ENCODE peak calls at places on chromosomes 7 and 10, in six cellular contexts. F is lower lobe of right lung, D is brain microvascular endothelial cell, N is A172, L is mucosa of gallbladder, U is mesenchymal stem cell. O is an unnamed sample.

GRCh38 chr7:157139142-157140117 is 704 bp downstream of the UBE3C start:
- DNase-seq in N (no peak), U (peak), F (peak), L (peak), D (peak), O (no peak)

GRCh38 chr10:351770-352318 is 216.6 kb downstream of the ZMYND11 start:
- DNase-seq in U (no peak), F (no peak), N (no peak), L (no peak), D (no peak), O (no peak)

GRCh38 chr7:31488562-31489203 is 25.2 kb upstream of the ITPRID1 start:
- DNase-seq in U (peak), D (no peak), N (peak), F (peak), L (peak), O (peak)

GRCh38 chr7:38244516-38244915 is 28.9 kb downstream of the TARP start:
- DNase-seq in F (no peak), L (no peak), U (no peak), D (no peak), N (no peak), O (no peak)

GRCh38 chr7:1940402-1940786 is 270.3 kb downstream of the ELFN1 start:
- DNase-seq in D (peak), U (no peak), L (peak), F (peak), N (peak), O (no peak)

GRCh38 chr7:98539865-98540264 is 77.2 kb upstream of the NPTX2 start:
- DNase-seq in F (no peak), U (no peak), D (no peak), N (no peak), L (no peak), O (no peak)

GRCh38 chr7:20191044-20191867 is 25.9 kb downstream of the MACC1 start:
- DNase-seq in U (no peak), D (no peak), N (no peak), F (no peak), L (no peak), O (no peak)

GRCh38 chr7:11434371-11434770 is 397.6 kb downstream of the THSD7A start:
- DNase-seq in D (no peak), N (peak), U (no peak), F (no peak), L (no peak), O (no peak)

GRCh38 chr7:143048827-143049226 is 3.3 kb upstream of the OR6V1 start:
- DNase-seq in F (no peak), D (no peak), U (no peak), L (no peak), N (no peak), O (no peak)

GRCh38 chr10:88687853-88688467 is 18.1 kb upstream of the LIPK start:
- DNase-seq in L (no peak), N (peak), U (peak), D (no peak), F (no peak), O (peak)

GRCh38 chr10:58175990-58176910 is 91.4 kb downstream of the IPMK start:
- DNase-seq in N (peak), U (peak), L (no peak), D (no peak), F (no peak), O (peak)

GRCh38 chr7:117092801-117093200 is 139.5 kb downstream of the ST7 start:
- DNase-seq in F (no peak), N (no peak), D (no peak), U (no peak), L (no peak), O (no peak)

GRCh38 chr10:51266496-51266895 is 192.2 kb downstream of the PRKG1 start:
- DNase-seq in U (no peak), N (no peak), F (no peak), L (no peak), D (no peak), O (no peak)

GRCh38 chr7:44705434-44705833 is 43.2 kb upstream of the ZMIZ2 start:
- DNase-seq in L (no peak), N (no peak), F (no peak), D (no peak), U (no peak), O (no peak)

GRCh38 chr7:151431281-151431767 is 8.6 kb downstream of the CRYGN start:
- DNase-seq in N (no peak), F (no peak), L (no peak), U (no peak), D (no peak), O (no peak)

GRCh38 chr10:110414563-110415309 is 83.0 kb upstream of the DUSP5 start:
- DNase-seq in L (peak), N (peak), D (peak), F (no peak), U (no peak), O (no peak)

GRCh38 chr7:39413866-39414668 is 152.1 kb upstream of the YAE1 start:
- DNase-seq in L (peak), N (peak), U (peak), F (peak), D (peak), O (peak)